ENCODE peak calls at places on chromosomes 6 and 20, in six cellular contexts. One of them, this sample, is unnamed. For H3K4me1, the result is how much of the 10 kb centered on the place peaks cover.

GRCh38 chr20:55159230-55159629 is 683.8 kb downstream of the DOK5 start:
- DNase-seq in body of pancreas: no peak
- DNase-seq in HepG2: no peak
- DNase-seq in psoas muscle: no peak
- DNase-seq in H9: no peak
- DNase-seq in upper lobe of left lung: no peak
- DNase-seq in this sample: no peak

GRCh38 chr6:40343887-40344565 is 243.1 kb downstream of the LRFN2 start:
- DNase-seq in body of pancreas: no peak
- DNase-seq in HepG2: no peak
- DNase-seq in psoas muscle: no peak
- DNase-seq in H9: peak
- DNase-seq in upper lobe of left lung: no peak
- DNase-seq in this sample: no peak

GRCh38 chr6:12033770-12034169 is 21.7 kb downstream of the HIVEP1 start:
- DNase-seq in body of pancreas: no peak
- DNase-seq in HepG2: no peak
- DNase-seq in psoas muscle: no peak
- DNase-seq in H9: no peak
- DNase-seq in upper lobe of left lung: no peak
- DNase-seq in this sample: no peak

GRCh38 chr6:6633898-6634734 is 45.6 kb downstream of the LY86 start:
- DNase-seq in body of pancreas: no peak
- DNase-seq in HepG2: no peak
- DNase-seq in psoas muscle: no peak
- DNase-seq in H9: no peak
- DNase-seq in upper lobe of left lung: no peak
- DNase-seq in this sample: no peak

GRCh38 chr6:48136856-48137255 is 25.9 kb upstream of the PTCHD4 start:
- DNase-seq in body of pancreas: no peak
- DNase-seq in HepG2: no peak
- DNase-seq in psoas muscle: no peak
- DNase-seq in H9: no peak
- DNase-seq in upper lobe of left lung: no peak
- DNase-seq in this sample: no peak

GRCh38 chr6:149723771-149724417 is 6.0 kb upstream of the LATS1 start:
- DNase-seq in body of pancreas: peak
- DNase-seq in HepG2: peak
- DNase-seq in psoas muscle: no peak
- DNase-seq in H9: no peak
- DNase-seq in upper lobe of left lung: no peak
- DNase-seq in this sample: no peak

GRCh38 chr6:38058022-38058421 is 238.5 kb downstream of the ZFAND3 start:
- DNase-seq in body of pancreas: no peak
- DNase-seq in HepG2: peak
- DNase-seq in psoas muscle: no peak
- DNase-seq in H9: no peak
- DNase-seq in upper lobe of left lung: no peak
- DNase-seq in this sample: no peak

GRCh38 chr6:31572041-31572911 is at the start of gene LTA:
- DNase-seq in body of pancreas: no peak
- DNase-seq in HepG2: no peak
- DNase-seq in psoas muscle: no peak
- DNase-seq in H9: no peak
- DNase-seq in upper lobe of left lung: peak
- DNase-seq in this sample: no peak

GRCh38 chr6:146913842-146914562 is 290.2 kb upstream of the STXBP5 start:
- DNase-seq in body of pancreas: peak
- DNase-seq in HepG2: peak
- DNase-seq in psoas muscle: peak
- DNase-seq in H9: peak
- DNase-seq in upper lobe of left lung: peak
- DNase-seq in this sample: peak

GRCh38 chr6:140271759-140272377 is 897.4 kb upstream of the CITED2 start:
- DNase-seq in body of pancreas: no peak
- DNase-seq in HepG2: no peak
- DNase-seq in psoas muscle: no peak
- DNase-seq in H9: no peak
- DNase-seq in upper lobe of left lung: no peak
- DNase-seq in this sample: no peak

GRCh38 chr6:151391021-151391470 is 313 bp downstream of the ZBTB2 start:
- DNase-seq in body of pancreas: peak
- DNase-seq in HepG2: peak
- DNase-seq in psoas muscle: peak
- DNase-seq in H9: peak
- DNase-seq in upper lobe of left lung: peak
- DNase-seq in this sample: peak

GRCh38 chr6:143783077-143783476 is 60.1 kb upstream of the LTV1 start:
- DNase-seq in body of pancreas: no peak
- DNase-seq in HepG2: no peak
- DNase-seq in psoas muscle: no peak
- DNase-seq in H9: no peak
- DNase-seq in upper lobe of left lung: no peak
- DNase-seq in this sample: no peak

GRCh38 chr6:161010418-161010817 is 18.8 kb downstream of the MAP3K4 start:
- DNase-seq in body of pancreas: no peak
- DNase-seq in HepG2: no peak
- DNase-seq in psoas muscle: no peak
- DNase-seq in H9: no peak
- DNase-seq in upper lobe of left lung: no peak
- DNase-seq in this sample: no peak

GRCh38 chr6:104182811-104183210 is 676.9 kb downstream of the HACE1 start:
- DNase-seq in body of pancreas: no peak
- DNase-seq in HepG2: no peak
- DNase-seq in psoas muscle: no peak
- DNase-seq in H9: no peak
- DNase-seq in upper lobe of left lung: no peak
- DNase-seq in this sample: no peak

GRCh38 chr20:58817748-58818147 is 33.0 kb downstream of the GNAS-AS1 start:
- DNase-seq in body of pancreas: no peak
- DNase-seq in HepG2: no peak
- DNase-seq in psoas muscle: no peak
- DNase-seq in H9: no peak
- DNase-seq in upper lobe of left lung: no peak
- DNase-seq in this sample: no peak

GRCh38 chr6:169070506-169071176 is 183.0 kb downstream of the THBS2 start:
- DNase-seq in body of pancreas: peak
- DNase-seq in HepG2: peak
- DNase-seq in psoas muscle: peak
- DNase-seq in H9: no peak
- DNase-seq in upper lobe of left lung: no peak
- DNase-seq in this sample: no peak

GRCh38 chr20:57682184-57683038 is 27.4 kb downstream of the PMEPA1 start:
- DNase-seq in body of pancreas: peak
- DNase-seq in HepG2: no peak
- DNase-seq in psoas muscle: no peak
- DNase-seq in H9: no peak
- DNase-seq in upper lobe of left lung: no peak
- DNase-seq in this sample: no peak

GRCh38 chr6:44157152-44157521 is 1.5 kb upstream of the CAPN11 start:
- DNase-seq in body of pancreas: no peak
- DNase-seq in HepG2: peak
- DNase-seq in psoas muscle: no peak
- DNase-seq in H9: no peak
- DNase-seq in upper lobe of left lung: no peak
- DNase-seq in this sample: no peak

GRCh38 chr6:134007077-134007476 is 45.3 kb downstream of the SLC2A12 start:
- DNase-seq in body of pancreas: peak
- DNase-seq in HepG2: no peak
- DNase-seq in psoas muscle: no peak
- DNase-seq in H9: no peak
- DNase-seq in upper lobe of left lung: no peak
- DNase-seq in this sample: peak

GRCh38 chr6:121885399-121886152 is 450.1 kb downstream of the GJA1 start:
- DNase-seq in body of pancreas: no peak
- DNase-seq in HepG2: peak
- DNase-seq in psoas muscle: no peak
- DNase-seq in H9: no peak
- DNase-seq in upper lobe of left lung: no peak
- DNase-seq in this sample: no peak

GRCh38 chr6:20875369-20875963 is 341.2 kb downstream of the CDKAL1 start:
- DNase-seq in body of pancreas: no peak
- DNase-seq in HepG2: peak
- DNase-seq in psoas muscle: no peak
- DNase-seq in H9: no peak
- DNase-seq in upper lobe of left lung: no peak
- DNase-seq in this sample: no peak

GRCh38 chr6:6806793-6807518 is 218.4 kb downstream of the LY86 start:
- DNase-seq in body of pancreas: peak
- DNase-seq in HepG2: no peak
- DNase-seq in psoas muscle: no peak
- DNase-seq in H9: no peak
- DNase-seq in upper lobe of left lung: no peak
- DNase-seq in this sample: peak

GRCh38 chr20:21767739-21768223 is 62.3 kb downstream of the PAX1 start:
- DNase-seq in body of pancreas: peak
- DNase-seq in HepG2: peak
- DNase-seq in psoas muscle: no peak
- DNase-seq in H9: peak
- DNase-seq in upper lobe of left lung: peak
- DNase-seq in this sample: peak

GRCh38 chr20:57210911-57211280 is 55.5 kb downstream of the BMP7 start:
- DNase-seq in body of pancreas: no peak
- DNase-seq in HepG2: no peak
- DNase-seq in psoas muscle: peak
- DNase-seq in H9: no peak
- DNase-seq in upper lobe of left lung: peak
- DNase-seq in this sample: no peak

GRCh38 chr20:48718914-48719578 is 108.8 kb downstream of the PREX1 start:
- DNase-seq in body of pancreas: no peak
- DNase-seq in HepG2: no peak
- DNase-seq in psoas muscle: no peak
- DNase-seq in H9: no peak
- DNase-seq in upper lobe of left lung: no peak
- DNase-seq in this sample: no peak

DNA sequence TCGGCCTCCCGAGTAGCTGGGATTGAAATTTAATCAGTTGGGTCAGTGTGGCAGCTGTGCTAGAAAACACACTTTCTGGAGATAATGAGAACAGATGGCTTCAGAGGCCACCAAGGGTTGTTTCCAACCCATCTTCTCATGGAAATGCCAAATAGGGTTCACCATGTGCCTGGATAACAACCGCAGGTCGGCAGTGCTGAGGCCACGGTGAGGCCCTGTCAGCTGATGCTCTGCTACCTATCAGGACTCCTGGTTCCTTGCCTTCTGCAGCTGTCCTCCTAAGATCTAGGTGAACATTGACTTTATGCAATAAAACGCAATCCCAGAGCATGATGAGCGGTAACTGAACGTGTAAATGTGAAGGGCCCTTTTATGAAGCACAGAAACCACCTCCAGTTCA is 139.3 kb upstream of the SNX9 start:
- DNase-seq in body of pancreas: no peak
- DNase-seq in HepG2: no peak
- DNase-seq in psoas muscle: no peak
- DNase-seq in H9: no peak
- DNase-seq in upper lobe of left lung: no peak
- DNase-seq in this sample: no peak
- TF ChIP-seq CTCF in body of pancreas: no peak
- TF ChIP-seq CTCF in HepG2: peak
- TF ChIP-seq CTCF in psoas muscle: no peak
- TF ChIP-seq CTCF in H9: no peak
- TF ChIP-seq CTCF in upper lobe of left lung: no peak
- TF ChIP-seq CTCF in this sample: no peak

DNA sequence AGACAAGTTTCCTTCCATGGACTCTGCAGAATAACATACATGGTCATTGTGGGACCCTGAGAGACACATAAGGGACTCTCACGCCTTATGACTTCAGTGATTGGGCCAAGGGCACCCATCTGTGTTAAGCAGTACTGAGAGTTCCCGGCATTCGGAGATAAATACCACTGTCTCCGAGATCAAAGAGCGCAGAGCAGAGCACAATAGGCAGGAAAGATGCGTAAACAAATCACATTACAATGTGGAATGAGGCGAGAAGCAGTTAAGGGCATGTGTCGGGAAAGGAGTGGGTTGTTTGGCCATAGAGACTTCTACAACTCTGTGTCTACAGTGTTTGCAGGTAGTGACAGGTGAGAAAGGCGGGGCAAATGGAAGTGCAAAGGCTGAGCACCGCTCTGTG is 57.6 kb downstream of the NRSN1 start:
- DNase-seq in body of pancreas: no peak
- DNase-seq in HepG2: no peak
- DNase-seq in psoas muscle: no peak
- DNase-seq in H9: no peak
- DNase-seq in upper lobe of left lung: no peak
- DNase-seq in this sample: no peak
- H3K4me1 ChIP-seq in body of pancreas: under half
- H3K4me1 ChIP-seq in HepG2: under half
- H3K4me1 ChIP-seq in psoas muscle: under half
- H3K4me1 ChIP-seq in H9: under half
- H3K4me1 ChIP-seq in upper lobe of left lung: under half
- H3K4me1 ChIP-seq in this sample: under half

GRCh38 chr6:155327326-155328073 is 13.2 kb upstream of the TFB1M start:
- DNase-seq in body of pancreas: peak
- DNase-seq in HepG2: peak
- DNase-seq in psoas muscle: peak
- DNase-seq in H9: no peak
- DNase-seq in upper lobe of left lung: no peak
- DNase-seq in this sample: peak
- TF ChIP-seq CTCF in body of pancreas: peak
- TF ChIP-seq CTCF in HepG2: peak
- TF ChIP-seq CTCF in psoas muscle: peak
- TF ChIP-seq CTCF in H9: peak
- TF ChIP-seq CTCF in upper lobe of left lung: peak
- TF ChIP-seq CTCF in this sample: peak

GRCh38 chr20:34065260-34065659 is 46.8 kb downstream of the EIF2S2 start:
- DNase-seq in body of pancreas: peak
- DNase-seq in HepG2: no peak
- DNase-seq in psoas muscle: no peak
- DNase-seq in H9: no peak
- DNase-seq in upper lobe of left lung: no peak
- DNase-seq in this sample: no peak

GRCh38 chr20:34061695-34062094 is 50.3 kb downstream of the EIF2S2 start:
- DNase-seq in body of pancreas: no peak
- DNase-seq in HepG2: no peak
- DNase-seq in psoas muscle: no peak
- DNase-seq in H9: no peak
- DNase-seq in upper lobe of left lung: no peak
- DNase-seq in this sample: no peak

GRCh38 chr20:34062651-34063482 is 49.2 kb downstream of the EIF2S2 start:
- DNase-seq in body of pancreas: no peak
- DNase-seq in HepG2: no peak
- DNase-seq in psoas muscle: no peak
- DNase-seq in H9: no peak
- DNase-seq in upper lobe of left lung: no peak
- DNase-seq in this sample: no peak

GRCh38 chr20:34066476-34067090 is 45.5 kb downstream of the EIF2S2 start:
- DNase-seq in body of pancreas: no peak
- DNase-seq in HepG2: no peak
- DNase-seq in psoas muscle: no peak
- DNase-seq in H9: no peak
- DNase-seq in upper lobe of left lung: no peak
- DNase-seq in this sample: no peak

DNA sequence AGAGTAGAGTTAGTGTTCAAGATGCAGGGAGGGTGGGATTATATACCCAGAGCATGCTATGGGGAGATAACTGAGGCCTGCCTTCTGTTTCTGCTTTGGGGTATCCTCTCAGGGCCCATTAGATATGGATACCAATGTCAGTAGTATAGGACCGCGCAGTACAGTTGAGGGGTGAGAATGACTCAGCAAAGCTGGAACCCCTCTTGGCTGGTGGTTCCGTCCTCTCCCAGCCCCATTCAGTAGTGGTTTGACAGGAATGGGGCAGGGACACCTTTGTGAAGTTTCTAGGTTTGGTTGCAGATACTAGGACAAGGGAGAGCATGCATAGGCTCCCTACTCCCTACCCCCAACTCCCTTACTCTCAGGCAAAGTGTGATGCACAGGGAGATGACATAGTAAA is 47.8 kb downstream of the EIF2S2 start:
- DNase-seq in body of pancreas: no peak
- DNase-seq in HepG2: no peak
- DNase-seq in psoas muscle: no peak
- DNase-seq in H9: no peak
- DNase-seq in upper lobe of left lung: no peak
- DNase-seq in this sample: no peak
- H3K4me1 ChIP-seq in body of pancreas: under half
- H3K4me1 ChIP-seq in HepG2: under half
- H3K4me1 ChIP-seq in psoas muscle: under half
- H3K4me1 ChIP-seq in H9: under half
- H3K4me1 ChIP-seq in upper lobe of left lung: under half
- H3K4me1 ChIP-seq in this sample: under half